ENCODE peak calls at places on chromosomes 13 and 19, in eight cellular contexts. Z, M, Q, P, H, W, B and J are unnamed samples.

GRCh38 chr13:59743195-59743594 is 420.5 kb downstream of the DIAPH3 start:
- DNase-seq in Z (no peak), M (no peak), Q (no peak), P (no peak), H (no peak), W (no peak), B (no peak), J (no peak)

GRCh38 chr13:33787051-33787591 is 30.8 kb upstream of the RFC3 start:
- DNase-seq in Z (no peak), M (no peak), Q (peak; percentile 7), P (no peak), H (no peak), W (no peak), B (no peak), J (peak; percentile 31)

GRCh38 chr19:29287061-29287460 is 74.1 kb upstream of the UQCRFS1 start:
- DNase-seq in Z (no peak), M (no peak), Q (no peak), P (no peak), H (no peak), W (no peak), B (no peak), J (no peak)

GRCh38 chr13:73061478-73062275 is 2.9 kb downstream of the KLF5 start:
- DNase-seq in Z (no peak), M (no peak), Q (no peak), P (no peak), H (no peak), W (no peak), B (no peak), J (peak; percentile 70)

GRCh38 chr13:52156724-52157251 is 2.6 kb downstream of the NEK3 start:
- DNase-seq in Z (no peak), M (no peak), Q (no peak), P (no peak), H (no peak), W (no peak), B (no peak), J (no peak)

GRCh38 chr19:1252221-1252817 is 3.9 kb downstream of the MIDN start:
- DNase-seq in Z (peak; percentile 95), M (peak; percentile 92), Q (peak; percentile 98), P (no peak), H (peak; percentile 81), W (no peak), B (peak; percentile 95), J (peak; percentile 99)

GRCh38 chr13:26579580-26579979 is 22.1 kb downstream of the WASF3 start:
- DNase-seq in Z (no peak), M (no peak), Q (no peak), P (no peak), H (no peak), W (no peak), B (no peak), J (no peak)

GRCh38 chr13:28530729-28531194 is 35.8 kb upstream of the FLT1 start:
- DNase-seq in Z (no peak), M (no peak), Q (peak; percentile 25), P (no peak), H (peak; percentile 4), W (no peak), B (no peak), J (no peak)

GRCh38 chr13:40503026-40503425 is 163.4 kb downstream of the FOXO1 start:
- DNase-seq in Z (no peak), M (no peak), Q (peak; percentile 14), P (no peak), H (no peak), W (no peak), B (no peak), J (no peak)

GRCh38 chr13:34708914-34709313 is 233.2 kb upstream of the NBEA start:
- DNase-seq in Z (no peak), M (no peak), Q (no peak), P (no peak), H (peak; percentile 13), W (no peak), B (no peak), J (no peak)

GRCh38 chr13:94640676-94641075 is 39.0 kb downstream of the GPR180 start:
- DNase-seq in Z (no peak), M (no peak), Q (peak; percentile 8), P (no peak), H (peak; percentile 27), W (no peak), B (no peak), J (no peak)

GRCh38 chr13:33728271-33729037 is 89.5 kb upstream of the RFC3 start:
- DNase-seq in Z (no peak), M (peak; percentile 38), Q (peak; percentile 36), P (no peak), H (peak; percentile 63), W (no peak), B (peak; percentile 66), J (no peak)

GRCh38 chr13:40376296-40376849 is 290.1 kb downstream of the FOXO1 start:
- DNase-seq in Z (no peak), M (no peak), Q (no peak), P (no peak), H (no peak), W (no peak), B (no peak), J (no peak)

GRCh38 chr13:39462456-39462855 is 140.5 kb downstream of the LHFPL6 start:
- DNase-seq in Z (no peak), M (peak; percentile 57), Q (no peak), P (no peak), H (no peak), W (no peak), B (no peak), J (no peak)

GRCh38 chr19:38280030-38280921 is 15.9 kb downstream of the SPINT2 start:
- DNase-seq in Z (no peak), M (no peak), Q (no peak), P (no peak), H (no peak), W (no peak), B (no peak), J (no peak)

GRCh38 chr13:98143601-98144500 is 957 bp downstream of the FARP1 start:
- DNase-seq in Z (peak; percentile 56), M (no peak), Q (peak; percentile 62), P (no peak), H (peak; percentile 16), W (peak; percentile 63), B (peak; percentile 49), J (peak; percentile 35)

GRCh38 chr13:80048802-80049201 is 292.1 kb downstream of the SPRY2 start:
- DNase-seq in Z (peak; percentile 79), M (peak; percentile 74), Q (peak; percentile 99), P (no peak), H (peak; percentile 91), W (peak; percentile 47), B (peak; percentile 90), J (peak; percentile 87)

GRCh38 chr19:12884202-12884601 is 2.8 kb downstream of the KLF1 start:
- DNase-seq in Z (no peak), M (no peak), Q (no peak), P (no peak), H (no peak), W (no peak), B (no peak), J (no peak)

GRCh38 chr13:74675185-74675584 is 541.0 kb upstream of the KLF12 start:
- DNase-seq in Z (no peak), M (no peak), Q (peak; percentile 36), P (no peak), H (no peak), W (no peak), B (no peak), J (peak; percentile 38)

GRCh38 chr13:100721885-100722512 is 47.4 kb upstream of the TMTC4 start:
- DNase-seq in Z (no peak), M (peak; percentile 40), Q (peak; percentile 60), P (peak; percentile 27), H (peak; percentile 63), W (peak; percentile 66), B (no peak), J (peak; percentile 72)

DNA sequence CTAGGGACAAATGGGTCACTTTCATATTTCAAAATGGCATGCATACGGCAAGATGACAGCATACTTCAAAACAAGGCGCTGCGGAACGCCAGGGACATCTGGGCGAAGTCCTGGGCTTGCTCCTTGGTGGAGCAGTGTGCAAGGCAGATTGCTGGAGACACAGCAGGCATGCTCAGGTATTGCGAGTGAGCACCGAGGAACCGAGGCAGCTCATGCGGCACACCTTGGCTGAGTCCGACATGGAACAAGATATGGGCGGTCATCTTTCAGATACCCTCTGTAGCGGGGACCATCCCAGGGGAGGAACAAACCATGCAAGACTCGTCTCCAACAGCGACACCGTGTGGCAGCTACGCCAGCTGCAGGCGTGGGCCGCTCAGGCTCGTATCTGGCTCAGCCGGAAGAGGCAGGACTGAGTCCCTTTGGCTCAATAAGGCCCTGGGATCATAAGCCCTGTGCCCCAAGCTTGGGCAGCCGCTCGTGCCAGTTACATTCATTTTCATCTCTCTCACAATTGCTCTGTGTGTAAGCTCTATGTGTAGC is 112.4 kb downstream of the NUFIP1 start:
- DNase-seq in Z (no peak), M (no peak), Q (peak; percentile 44), P (no peak), H (no peak), W (peak; percentile 47), B (no peak), J (no peak)
- TF ChIP-seq CTCF in Z (no peak), M (no peak), Q (peak; percentile 64), P (peak; percentile 47), H (peak; percentile 46), W (peak; percentile 61), B (peak; percentile 16), J (peak; percentile 12)

GRCh38 chr13:86174632-86175031 is 375.4 kb upstream of the SLITRK6 start:
- DNase-seq in Z (no peak), M (no peak), Q (no peak), P (no peak), H (peak; percentile 7), W (no peak), B (no peak), J (no peak)
- TF ChIP-seq CTCF in Z (no peak), M (no peak), Q (no peak), P (no peak), H (no peak), W (peak; percentile 20), B (no peak), J (no peak)

DNA sequence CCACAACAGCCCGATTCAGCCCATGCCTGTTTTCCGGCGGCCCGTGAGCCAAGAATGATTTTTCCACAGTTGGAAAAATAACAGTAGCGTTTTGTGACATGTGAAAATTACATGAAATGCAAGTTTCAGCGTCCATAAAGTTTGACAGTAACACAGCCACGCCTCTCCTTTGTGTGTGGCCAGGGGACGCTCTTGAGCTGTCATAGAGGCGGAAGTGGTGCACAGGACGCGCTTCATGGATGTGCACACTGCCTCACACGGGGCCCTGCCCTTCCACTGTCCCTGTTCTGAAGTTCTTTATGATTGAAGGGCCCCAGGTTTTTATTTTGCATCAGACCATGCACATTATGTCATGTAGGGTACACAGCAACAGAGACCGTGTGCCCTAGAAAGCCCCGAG is 12.4 kb upstream of the ELAVL1 start:
- DNase-seq in Z (peak; percentile 58), M (no peak), Q (no peak), P (no peak), H (no peak), W (peak; percentile 52), B (no peak), J (no peak)
- TF ChIP-seq CTCF in Z (no peak), M (peak; percentile 3), Q (no peak), P (peak; percentile 26), H (no peak), W (peak; percentile 57), B (no peak), J (no peak)

DNA sequence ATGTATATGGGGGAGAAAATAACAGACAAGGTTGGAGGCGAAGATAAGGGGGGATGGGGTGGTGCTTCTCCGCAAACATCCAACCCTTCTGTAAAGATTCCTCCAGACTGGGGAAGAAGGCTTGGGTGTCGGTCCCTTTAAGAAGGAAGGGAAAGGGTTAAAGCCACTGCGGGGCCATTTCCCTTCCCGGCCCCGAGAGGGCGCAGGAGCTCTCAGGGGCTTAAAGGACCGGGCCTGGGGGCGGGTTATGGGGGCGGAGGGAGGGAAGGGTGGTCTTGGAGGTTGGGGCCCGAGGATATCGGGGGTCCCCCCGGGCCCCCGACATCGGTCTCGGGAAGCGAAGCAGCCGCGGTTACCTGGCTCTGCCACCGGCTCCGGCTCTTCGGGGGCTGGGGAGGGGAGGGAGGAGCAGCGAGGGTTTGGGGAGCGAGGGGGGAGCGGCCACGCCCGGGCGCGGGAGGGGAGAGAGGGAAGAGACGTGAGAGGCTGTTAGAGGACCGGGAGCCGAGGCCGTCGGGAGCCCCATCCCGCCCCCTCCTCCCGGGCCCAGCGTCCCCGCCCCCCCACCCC is 2.8 kb downstream of the TNNT1 start:
- DNase-seq in Z (no peak), M (no peak), Q (peak; percentile 26), P (no peak), H (peak; percentile 81), W (peak; percentile 75), B (no peak), J (peak; percentile 51)
- TF ChIP-seq CTCF in Z (no peak), M (no peak), Q (peak; percentile 54), P (peak; percentile 55), H (peak; percentile 91), W (peak; percentile 82), B (no peak), J (peak; percentile 81)